ENCODE peak calls at places on chromosome 18, in six cellular contexts. One of them, this sample, is unnamed. For H3K4me1, the result is how much of the 10 kb centered on the place peaks cover.

GRCh38 chr18:46167971-46168370 is 63.8 kb downstream of the HAUS1 start:
- DNase-seq in kidney: no peak
- DNase-seq in CD8-positive, alpha-beta T cell: peak
- DNase-seq in esophagus muscularis mucosa: no peak
- DNase-seq in GM23248: no peak
- DNase-seq in fibroblast of lung: no peak
- DNase-seq in this sample: peak

GRCh38 chr18:52160652-52161051 is 179.3 kb upstream of the DCC start:
- DNase-seq in kidney: no peak
- DNase-seq in CD8-positive, alpha-beta T cell: no peak
- DNase-seq in esophagus muscularis mucosa: no peak
- DNase-seq in GM23248: peak
- DNase-seq in fibroblast of lung: no peak
- DNase-seq in this sample: no peak

GRCh38 chr18:2978208-2978607 is 34.7 kb downstream of the LPIN2 start:
- DNase-seq in kidney: no peak
- DNase-seq in CD8-positive, alpha-beta T cell: no peak
- DNase-seq in esophagus muscularis mucosa: no peak
- DNase-seq in GM23248: peak
- DNase-seq in fibroblast of lung: no peak
- DNase-seq in this sample: no peak

GRCh38 chr18:51195602-51196115 is 1.8 kb downstream of the MEX3C start:
- DNase-seq in kidney: no peak
- DNase-seq in CD8-positive, alpha-beta T cell: peak
- DNase-seq in esophagus muscularis mucosa: no peak
- DNase-seq in GM23248: peak
- DNase-seq in fibroblast of lung: peak
- DNase-seq in this sample: no peak

GRCh38 chr18:58139627-58140026 is 95.6 kb downstream of the NEDD4L start:
- DNase-seq in kidney: no peak
- DNase-seq in CD8-positive, alpha-beta T cell: no peak
- DNase-seq in esophagus muscularis mucosa: no peak
- DNase-seq in GM23248: no peak
- DNase-seq in fibroblast of lung: no peak
- DNase-seq in this sample: no peak

GRCh38 chr18:63832470-63832869 is 55.0 kb upstream of the SERPINB2 start:
- DNase-seq in kidney: no peak
- DNase-seq in CD8-positive, alpha-beta T cell: no peak
- DNase-seq in esophagus muscularis mucosa: no peak
- DNase-seq in GM23248: peak
- DNase-seq in fibroblast of lung: no peak
- DNase-seq in this sample: no peak

GRCh38 chr18:57107141-57107832 is 39.6 kb upstream of the BOD1L2 start:
- DNase-seq in kidney: no peak
- DNase-seq in CD8-positive, alpha-beta T cell: no peak
- DNase-seq in esophagus muscularis mucosa: no peak
- DNase-seq in GM23248: peak
- DNase-seq in fibroblast of lung: peak
- DNase-seq in this sample: no peak

GRCh38 chr18:13576598-13576997 is 149.8 kb downstream of the FAM210A start:
- DNase-seq in kidney: no peak
- DNase-seq in CD8-positive, alpha-beta T cell: no peak
- DNase-seq in esophagus muscularis mucosa: peak
- DNase-seq in GM23248: no peak
- DNase-seq in fibroblast of lung: no peak
- DNase-seq in this sample: no peak

GRCh38 chr18:65788373-65788772 is 37.6 kb downstream of the CDH7 start:
- DNase-seq in kidney: no peak
- DNase-seq in CD8-positive, alpha-beta T cell: no peak
- DNase-seq in esophagus muscularis mucosa: no peak
- DNase-seq in GM23248: no peak
- DNase-seq in fibroblast of lung: no peak
- DNase-seq in this sample: no peak

GRCh38 chr18:79588636-79589481 is 90.7 kb upstream of the CTDP1 start:
- DNase-seq in kidney: peak
- DNase-seq in CD8-positive, alpha-beta T cell: no peak
- DNase-seq in esophagus muscularis mucosa: peak
- DNase-seq in GM23248: peak
- DNase-seq in fibroblast of lung: peak
- DNase-seq in this sample: peak

GRCh38 chr18:73461780-73462059 is 593.9 kb upstream of the NETO1 start:
- DNase-seq in kidney: no peak
- DNase-seq in CD8-positive, alpha-beta T cell: no peak
- DNase-seq in esophagus muscularis mucosa: no peak
- DNase-seq in GM23248: peak
- DNase-seq in fibroblast of lung: peak
- DNase-seq in this sample: no peak

GRCh38 chr18:3350566-3351527 is 88.9 kb downstream of the MYL12B start:
- DNase-seq in kidney: no peak
- DNase-seq in CD8-positive, alpha-beta T cell: no peak
- DNase-seq in esophagus muscularis mucosa: no peak
- DNase-seq in GM23248: peak
- DNase-seq in fibroblast of lung: no peak
- DNase-seq in this sample: no peak

GRCh38 chr18:25831226-25831828 is 259.1 kb downstream of the SS18 start:
- DNase-seq in kidney: no peak
- DNase-seq in CD8-positive, alpha-beta T cell: no peak
- DNase-seq in esophagus muscularis mucosa: no peak
- DNase-seq in GM23248: peak
- DNase-seq in fibroblast of lung: no peak
- DNase-seq in this sample: no peak

GRCh38 chr18:75183524-75183923 is 25.4 kb downstream of the PTGR3 start:
- DNase-seq in kidney: no peak
- DNase-seq in CD8-positive, alpha-beta T cell: no peak
- DNase-seq in esophagus muscularis mucosa: no peak
- DNase-seq in GM23248: peak
- DNase-seq in fibroblast of lung: no peak
- DNase-seq in this sample: no peak

GRCh38 chr18:58781627-58782194 is 83.0 kb upstream of the ZNF532 start:
- DNase-seq in kidney: peak
- DNase-seq in CD8-positive, alpha-beta T cell: peak
- DNase-seq in esophagus muscularis mucosa: peak
- DNase-seq in GM23248: peak
- DNase-seq in fibroblast of lung: peak
- DNase-seq in this sample: peak

GRCh38 chr18:68507781-68508180 is 207.1 kb downstream of the TMX3 start:
- DNase-seq in kidney: no peak
- DNase-seq in CD8-positive, alpha-beta T cell: no peak
- DNase-seq in esophagus muscularis mucosa: no peak
- DNase-seq in GM23248: peak
- DNase-seq in fibroblast of lung: no peak
- DNase-seq in this sample: no peak

GRCh38 chr18:61326407-61326806 is 6.8 kb upstream of the CDH20 start:
- DNase-seq in kidney: no peak
- DNase-seq in CD8-positive, alpha-beta T cell: no peak
- DNase-seq in esophagus muscularis mucosa: no peak
- DNase-seq in GM23248: no peak
- DNase-seq in fibroblast of lung: no peak
- DNase-seq in this sample: no peak

GRCh38 chr18:43170586-43170985 is 55.1 kb upstream of the RIT2 start:
- DNase-seq in kidney: no peak
- DNase-seq in CD8-positive, alpha-beta T cell: no peak
- DNase-seq in esophagus muscularis mucosa: no peak
- DNase-seq in GM23248: no peak
- DNase-seq in fibroblast of lung: no peak
- DNase-seq in this sample: no peak

DNA sequence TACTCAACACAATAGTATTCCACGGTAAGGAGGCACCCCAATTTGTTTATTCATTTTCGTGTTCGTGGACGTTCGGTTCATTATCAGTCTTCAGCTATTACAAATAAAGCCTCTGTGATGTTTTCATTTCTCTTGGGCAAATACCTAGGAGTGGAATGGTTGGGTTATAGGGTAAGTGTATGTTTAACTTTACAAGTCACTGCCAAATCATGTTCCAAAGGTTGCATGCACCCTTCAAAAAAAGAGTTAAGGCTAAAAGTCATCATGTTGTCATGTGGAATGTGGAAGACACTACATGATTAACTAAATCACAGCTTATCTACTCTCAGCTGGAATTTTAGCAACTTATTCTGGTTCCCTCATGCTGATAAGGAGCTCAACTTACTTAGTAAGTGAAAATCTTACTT is 15.8 kb downstream of the INO80C start:
- DNase-seq in kidney: no peak
- DNase-seq in CD8-positive, alpha-beta T cell: no peak
- DNase-seq in esophagus muscularis mucosa: peak
- DNase-seq in GM23248: no peak
- DNase-seq in fibroblast of lung: no peak
- DNase-seq in this sample: no peak
- H3K4me3 ChIP-seq in kidney: peak
- H3K4me3 ChIP-seq in CD8-positive, alpha-beta T cell: no peak
- H3K4me3 ChIP-seq in esophagus muscularis mucosa: no peak
- H3K4me3 ChIP-seq in GM23248: no peak
- H3K4me3 ChIP-seq in fibroblast of lung: no peak
- H3K4me3 ChIP-seq in this sample: no peak

GRCh38 chr18:44842588-44843412 is 162.1 kb downstream of the SETBP1 start:
- DNase-seq in kidney: no peak
- DNase-seq in CD8-positive, alpha-beta T cell: no peak
- DNase-seq in esophagus muscularis mucosa: no peak
- DNase-seq in GM23248: no peak
- DNase-seq in fibroblast of lung: no peak
- DNase-seq in this sample: no peak
- H3K4me1 ChIP-seq in kidney: under half
- H3K4me1 ChIP-seq in CD8-positive, alpha-beta T cell: under half
- H3K4me1 ChIP-seq in esophagus muscularis mucosa: under half
- H3K4me1 ChIP-seq in GM23248: under half
- H3K4me1 ChIP-seq in fibroblast of lung: under half
- H3K4me1 ChIP-seq in this sample: under half

DNA sequence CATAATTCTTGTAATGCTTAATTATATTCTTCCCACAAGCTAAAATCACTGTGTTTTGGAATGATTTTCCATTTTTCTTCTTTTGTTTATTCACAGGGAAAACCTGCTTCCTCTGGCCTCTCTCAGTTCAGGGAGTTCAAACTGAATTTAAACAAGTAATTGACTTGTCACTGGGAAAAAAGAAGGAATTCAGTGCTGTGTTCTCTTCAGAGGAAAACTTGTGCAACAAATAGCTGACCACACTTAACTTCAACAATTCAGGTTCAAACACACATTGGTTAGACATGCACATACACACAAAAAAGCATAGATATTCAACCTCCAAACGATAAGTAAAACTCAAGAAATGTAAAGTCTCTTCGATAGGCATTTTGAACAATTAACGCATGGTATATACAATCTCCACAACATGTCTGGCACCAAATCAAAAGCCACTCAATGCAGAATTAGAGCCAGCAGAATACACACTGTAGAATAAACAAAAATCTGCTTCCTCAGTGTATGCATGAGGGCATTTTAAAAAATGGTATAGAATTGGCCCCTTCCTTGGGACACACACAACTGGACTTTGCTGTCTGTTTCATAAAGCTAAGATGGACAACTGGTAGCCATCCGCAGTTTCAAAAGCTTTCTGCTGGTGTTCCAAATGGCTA is 269.0 kb downstream of the TCF4 start:
- DNase-seq in kidney: no peak
- DNase-seq in CD8-positive, alpha-beta T cell: no peak
- DNase-seq in esophagus muscularis mucosa: no peak
- DNase-seq in GM23248: peak
- DNase-seq in fibroblast of lung: peak
- DNase-seq in this sample: no peak
- H3K4me3 ChIP-seq in kidney: peak
- H3K4me3 ChIP-seq in CD8-positive, alpha-beta T cell: no peak
- H3K4me3 ChIP-seq in esophagus muscularis mucosa: peak
- H3K4me3 ChIP-seq in GM23248: peak
- H3K4me3 ChIP-seq in fibroblast of lung: peak
- H3K4me3 ChIP-seq in this sample: peak

DNA sequence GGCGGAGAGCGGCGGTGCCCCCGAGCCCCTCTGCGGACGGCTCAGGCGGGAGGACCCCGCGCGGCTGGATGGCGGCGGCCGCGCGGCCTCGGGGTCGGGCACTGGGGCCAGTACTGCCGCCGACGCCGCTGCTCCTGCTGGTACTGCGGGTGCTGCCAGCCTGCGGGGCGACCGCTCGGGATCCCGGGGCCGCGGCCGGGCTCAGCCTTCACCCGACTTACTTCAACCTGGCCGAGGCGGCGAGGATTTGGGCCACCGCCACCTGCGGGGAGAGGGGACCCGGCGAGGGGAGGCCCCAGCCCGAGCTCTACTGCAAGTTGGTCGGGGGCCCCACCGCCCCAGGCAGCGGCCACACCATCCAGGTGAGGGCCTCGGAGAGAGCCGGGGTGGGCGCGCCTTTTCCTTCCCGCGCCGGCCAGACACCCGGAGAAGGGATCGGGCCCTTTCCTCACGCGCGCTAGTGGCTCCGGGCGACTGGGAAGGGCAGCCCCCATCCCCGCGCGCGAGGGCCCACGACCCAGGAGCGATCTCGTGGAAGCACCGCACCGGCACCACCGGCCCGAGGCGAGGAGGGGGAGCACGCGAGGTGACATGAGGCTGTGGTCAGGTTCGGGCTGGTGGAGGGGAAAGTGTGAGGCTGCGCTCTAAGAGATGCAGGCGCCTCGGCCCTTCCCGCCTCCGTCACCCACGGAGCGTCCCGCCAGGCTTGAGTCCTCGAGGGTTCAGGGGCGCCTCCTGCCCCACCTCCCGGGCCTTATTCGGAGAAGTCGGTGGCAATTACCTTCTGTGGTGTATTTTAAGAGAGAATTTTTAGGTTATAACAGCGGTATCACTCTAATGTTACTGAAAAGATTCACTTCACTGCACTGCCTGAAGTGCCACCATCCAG is 607 bp downstream of the LAMA3 start:
- DNase-seq in kidney: peak
- DNase-seq in CD8-positive, alpha-beta T cell: no peak
- DNase-seq in esophagus muscularis mucosa: no peak
- DNase-seq in GM23248: no peak
- DNase-seq in fibroblast of lung: no peak
- DNase-seq in this sample: peak
- H3K4me1 ChIP-seq in kidney: under half
- H3K4me1 ChIP-seq in CD8-positive, alpha-beta T cell: under half
- H3K4me1 ChIP-seq in esophagus muscularis mucosa: under half
- H3K4me1 ChIP-seq in GM23248: under half
- H3K4me1 ChIP-seq in fibroblast of lung: under half
- H3K4me1 ChIP-seq in this sample: under half

GRCh38 chr18:21958256-21958655 is 211.1 kb upstream of the GATA6 start:
- DNase-seq in kidney: no peak
- DNase-seq in CD8-positive, alpha-beta T cell: no peak
- DNase-seq in esophagus muscularis mucosa: no peak
- DNase-seq in GM23248: no peak
- DNase-seq in fibroblast of lung: no peak
- DNase-seq in this sample: no peak
- H3K4me3 ChIP-seq in kidney: no peak
- H3K4me3 ChIP-seq in CD8-positive, alpha-beta T cell: no peak
- H3K4me3 ChIP-seq in esophagus muscularis mucosa: no peak
- H3K4me3 ChIP-seq in GM23248: no peak
- H3K4me3 ChIP-seq in fibroblast of lung: no peak
- H3K4me3 ChIP-seq in this sample: no peak

GRCh38 chr18:8627107-8627472 is 17.9 kb downstream of the RAB12 start:
- DNase-seq in kidney: no peak
- DNase-seq in CD8-positive, alpha-beta T cell: no peak
- DNase-seq in esophagus muscularis mucosa: no peak
- DNase-seq in GM23248: no peak
- DNase-seq in fibroblast of lung: no peak
- DNase-seq in this sample: no peak
- H3K4me1 ChIP-seq in kidney: under half
- H3K4me1 ChIP-seq in CD8-positive, alpha-beta T cell: under half
- H3K4me1 ChIP-seq in esophagus muscularis mucosa: under half
- H3K4me1 ChIP-seq in GM23248: under half
- H3K4me1 ChIP-seq in fibroblast of lung: under half
- H3K4me1 ChIP-seq in this sample: under half

This sample was measured in lower lobe of right lung.